ENCODE peak calls at places on chromosomes 6 and 20, in nine cellular contexts. M is RPMI7951; F is EL; H is activated T-helper 1 cell treated with anti-CD3 and anti-CD28 coated beads, Interleukin-2, amount 50 U/mL, for 16 hours; W is effector memory CD4-positive, alpha-beta T cell; Q is fibroblast of lung; R is T-cell; V is heart left ventricle; K is NCI-H1105. L is an unnamed sample.

GRCh38 chr6:33492093-33492492 is 37.7 kb downstream of the ZBTB9 start:
- DNase-seq in M (no peak), F (no peak), H (no peak), W (no peak), Q (no peak), R (no peak), V (no peak), K (no peak), L (no peak)

GRCh38 chr20:52754366-52754765 is 217.8 kb upstream of the TSHZ2 start:
- DNase-seq in M (no peak), F (no peak), H (no peak), W (no peak), Q (peak; percentile 25), R (no peak), V (no peak), K (no peak), L (no peak)

GRCh38 chr6:96032646-96033045 is 16.9 kb downstream of the FUT9 start:
- DNase-seq in M (no peak), F (no peak), H (no peak), W (no peak), Q (no peak), R (no peak), V (no peak), K (no peak), L (no peak)

GRCh38 chr20:22533823-22534751 is 50.3 kb downstream of the FOXA2 start:
- DNase-seq in M (no peak), F (no peak), H (no peak), W (no peak), Q (no peak), R (no peak), V (no peak), K (no peak), L (no peak)

GRCh38 chr6:3848380-3848779 is 793 bp upstream of the FAM50B start:
- DNase-seq in M (peak; percentile 83), F (peak; percentile 56), H (no peak), W (no peak), Q (peak; percentile 31), R (no peak), V (no peak), K (no peak), L (no peak)

GRCh38 chr6:142279350-142280180 is 22.2 kb upstream of the ADGRG6 start:
- DNase-seq in M (no peak), F (peak; percentile 76), H (no peak), W (no peak), Q (peak; percentile 43), R (no peak), V (no peak), K (no peak), L (no peak)

GRCh38 chr6:20892365-20892764 is 358.1 kb downstream of the CDKAL1 start:
- DNase-seq in M (no peak), F (no peak), H (no peak), W (no peak), Q (no peak), R (no peak), V (no peak), K (no peak), L (no peak)

GRCh38 chr6:123526128-123526527 is 110.6 kb downstream of the TRDN start:
- DNase-seq in M (no peak), F (no peak), H (no peak), W (no peak), Q (no peak), R (no peak), V (no peak), K (no peak), L (no peak)

GRCh38 chr6:32073066-32073465 is 34.9 kb downstream of the CYP21A2 start:
- DNase-seq in M (no peak), F (no peak), H (no peak), W (no peak), Q (no peak), R (no peak), V (no peak), K (no peak), L (no peak)

GRCh38 chr20:56323656-56324055 is 35.1 kb upstream of the FAM210B start:
- DNase-seq in M (no peak), F (no peak), H (no peak), W (no peak), Q (no peak), R (no peak), V (no peak), K (no peak), L (no peak)

GRCh38 chr6:151240036-151240685 is 394 bp downstream of the AKAP12 start:
- DNase-seq in M (peak; percentile 61), F (peak; percentile 80), H (no peak), W (no peak), Q (peak; percentile 83), R (no peak), V (peak; percentile 90), K (peak; percentile 77), L (no peak)

GRCh38 chr6:150275489-150275888 is 93.3 kb upstream of the IYD start:
- DNase-seq in M (no peak), F (no peak), H (no peak), W (no peak), Q (no peak), R (no peak), V (no peak), K (no peak), L (no peak)

L was measured in NK-92 treated with Interleukin-12 subunit alpha and Interleukin-12 subunit beta, amount 100 ng/mL, for 24 hours.